ENCODE peak calls at places on chromosomes 13 and 19, in eight cellular contexts. W, N, M, K, S, L, I and J are unnamed samples. For H3K4me1, the result is how much of the 10 kb centered on the place peaks cover.

GRCh38 chr13:97621631-97622030 is 187.7 kb downstream of the RAP2A start:
- DNase-seq in W (no peak), N (no peak), M (no peak), K (no peak), S (no peak), L (no peak), I (no peak), J (no peak)

GRCh38 chr13:110318920-110319319 is 11.8 kb downstream of the COL4A2 start:
- DNase-seq in W (no peak), N (no peak), M (no peak), K (no peak), S (no peak), L (no peak), I (no peak), J (no peak)

GRCh38 chr13:99178636-99179035 is 22.0 kb upstream of the UBAC2 start:
- DNase-seq in W (no peak), N (no peak), M (no peak), K (no peak), S (no peak), L (no peak), I (no peak), J (no peak)

GRCh38 chr19:32674153-32674958 is 624 bp downstream of the ANKRD27 start:
- DNase-seq in W (no peak), N (no peak), M (no peak), K (no peak), S (no peak), L (no peak), I (peak), J (no peak)

GRCh38 chr13:29591310-29591709 is 4.2 kb downstream of the SLC7A1 start:
- DNase-seq in W (no peak), N (no peak), M (no peak), K (no peak), S (no peak), L (no peak), I (no peak), J (no peak)

GRCh38 chr13:76663941-76664340 is 222.3 kb downstream of the KCTD12 start:
- DNase-seq in W (no peak), N (no peak), M (no peak), K (no peak), S (no peak), L (no peak), I (no peak), J (no peak)

GRCh38 chr13:63161219-63161618 is 1745.6 kb upstream of the PCDH20 start:
- DNase-seq in W (no peak), N (no peak), M (no peak), K (no peak), S (no peak), L (no peak), I (no peak), J (no peak)

GRCh38 chr13:95552539-95553270 is at the start of gene CLDN10:
- DNase-seq in W (no peak), N (no peak), M (no peak), K (no peak), S (no peak), L (no peak), I (no peak), J (no peak)

GRCh38 chr13:104106705-104107393 is 1040.6 kb upstream of the SLC10A2 start:
- DNase-seq in W (no peak), N (no peak), M (no peak), K (no peak), S (no peak), L (no peak), I (no peak), J (no peak)

GRCh38 chr19:16384688-16385087 is 60.1 kb downstream of the KLF2 start:
- DNase-seq in W (peak), N (no peak), M (no peak), K (no peak), S (no peak), L (no peak), I (no peak), J (no peak)

GRCh38 chr13:72255908-72256307 is 388.9 kb upstream of the DACH1 start:
- DNase-seq in W (no peak), N (peak), M (no peak), K (no peak), S (no peak), L (no peak), I (peak), J (no peak)

GRCh38 chr19:40237791-40238190 is 11.3 kb upstream of the CCNP start:
- DNase-seq in W (no peak), N (no peak), M (no peak), K (no peak), S (peak), L (no peak), I (no peak), J (no peak)

GRCh38 chr13:25943666-25944065 is 108.2 kb downstream of the SHISA2 start:
- DNase-seq in W (no peak), N (no peak), M (no peak), K (no peak), S (no peak), L (no peak), I (no peak), J (no peak)

GRCh38 chr13:98332222-98332621 is 155.2 kb upstream of the RNF113B start:
- DNase-seq in W (no peak), N (no peak), M (no peak), K (no peak), S (no peak), L (no peak), I (no peak), J (no peak)

GRCh38 chr19:11577451-11578341 is at the start of gene ACP5:
- DNase-seq in W (no peak), N (no peak), M (no peak), K (no peak), S (peak), L (no peak), I (no peak), J (no peak)

GRCh38 chr13:29935309-29935981 is 85.0 kb upstream of the UBL3 start:
- DNase-seq in W (no peak), N (no peak), M (peak), K (no peak), S (peak), L (no peak), I (no peak), J (no peak)

GRCh38 chr13:105920375-105920774 is 615.1 kb downstream of the EFNB2 start:
- DNase-seq in W (no peak), N (no peak), M (no peak), K (no peak), S (no peak), L (no peak), I (peak), J (no peak)

GRCh38 chr19:7618366-7618765 is 11.0 kb downstream of the XAB2 start:
- DNase-seq in W (no peak), N (peak), M (no peak), K (no peak), S (no peak), L (peak), I (no peak), J (no peak)

GRCh38 chr13:31476266-31476665 is 263.1 kb upstream of the RXFP2 start:
- DNase-seq in W (no peak), N (no peak), M (no peak), K (no peak), S (no peak), L (no peak), I (no peak), J (no peak)

GRCh38 chr19:38683393-38684077 is 36.1 kb downstream of the ACTN4 start:
- DNase-seq in W (peak), N (peak), M (no peak), K (peak), S (peak), L (peak), I (no peak), J (no peak)

GRCh38 chr19:2417881-2418406 is 9.4 kb downstream of the TIMM13 start:
- DNase-seq in W (no peak), N (no peak), M (no peak), K (no peak), S (no peak), L (no peak), I (no peak), J (no peak)

GRCh38 chr13:79423801-79424642 is 18.0 kb upstream of the RBM26 start:
- DNase-seq in W (no peak), N (no peak), M (no peak), K (no peak), S (no peak), L (no peak), I (peak), J (no peak)

GRCh38 chr13:39836038-39836437 is 180.6 kb downstream of the COG6 start:
- DNase-seq in W (no peak), N (no peak), M (no peak), K (no peak), S (no peak), L (no peak), I (no peak), J (no peak)

GRCh38 chr19:7773841-7774240 is 10.8 kb downstream of the CLEC4M start:
- DNase-seq in W (no peak), N (no peak), M (no peak), K (no peak), S (no peak), L (no peak), I (no peak), J (no peak)

GRCh38 chr13:44801990-44802389 is 187.3 kb downstream of the NUFIP1 start:
- DNase-seq in W (no peak), N (no peak), M (no peak), K (no peak), S (no peak), L (no peak), I (no peak), J (no peak)

GRCh38 chr13:98853791-98854191 is 101.3 kb upstream of the SLC15A1 start:
- DNase-seq in W (no peak), N (no peak), M (no peak), K (no peak), S (no peak), L (no peak), I (no peak), J (no peak)

GRCh38 chr13:37011788-37012187 is 11.2 kb downstream of the EXOSC8 start:
- DNase-seq in W (no peak), N (no peak), M (no peak), K (no peak), S (no peak), L (no peak), I (no peak), J (no peak)

GRCh38 chr19:16861875-16862274 is 26.9 kb upstream of the F2RL3 start:
- DNase-seq in W (no peak), N (no peak), M (no peak), K (no peak), S (no peak), L (no peak), I (no peak), J (no peak)

GRCh38 chr13:99916366-99917103 is 55.0 kb downstream of the ZIC5 start:
- DNase-seq in W (no peak), N (no peak), M (no peak), K (no peak), S (no peak), L (no peak), I (peak), J (no peak)

GRCh38 chr13:93859666-93860065 is 619.8 kb downstream of the DCT start:
- DNase-seq in W (no peak), N (no peak), M (no peak), K (no peak), S (no peak), L (no peak), I (no peak), J (no peak)

GRCh38 chr19:30406220-30406944 is 34.2 kb downstream of the ZNF536 start:
- DNase-seq in W (no peak), N (peak), M (no peak), K (no peak), S (no peak), L (no peak), I (peak), J (no peak)

GRCh38 chr19:294819-295686 is 3.9 kb upstream of the PLPP2 start:
- DNase-seq in W (no peak), N (peak), M (no peak), K (no peak), S (peak), L (peak), I (peak), J (no peak)

GRCh38 chr13:114123876-114124275 is 8.5 kb downstream of the RASA3 start:
- DNase-seq in W (no peak), N (no peak), M (no peak), K (no peak), S (no peak), L (no peak), I (no peak), J (no peak)
- H3K4me1 ChIP-seq in W (half or more), N (under half), M (half or more), K (under half), S (half or more), L (under half), I (under half), J (half or more)

GRCh38 chr19:44607917-44608316 is 5.4 kb upstream of the IGSF23 start:
- DNase-seq in W (no peak), N (no peak), M (no peak), K (no peak), S (no peak), L (no peak), I (no peak), J (no peak)
- H3K4me1 ChIP-seq in W (under half), N (under half), M (under half), K (under half), S (under half), L (under half), I (under half), J (under half)

DNA sequence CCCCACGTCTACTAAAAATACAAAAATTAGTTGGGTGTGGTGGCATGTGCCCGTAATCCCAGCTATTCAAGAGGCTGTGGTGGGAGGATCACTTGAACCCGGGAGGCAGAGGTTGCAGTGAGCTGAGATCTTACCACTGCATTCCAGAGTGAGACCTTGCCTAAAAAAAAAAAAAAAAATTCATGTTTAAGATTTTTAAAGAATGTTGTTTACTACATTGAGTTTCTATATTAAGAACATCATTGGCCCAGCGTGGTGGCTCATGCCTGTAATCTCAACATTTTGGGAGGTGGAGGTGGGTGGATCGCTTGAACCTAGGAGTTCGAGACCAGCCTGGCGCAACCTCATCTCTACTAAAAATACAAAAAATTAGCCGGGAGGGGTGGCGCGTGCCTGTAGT is 31.9 kb upstream of the FLT1 start:
- DNase-seq in W (no peak), N (no peak), M (no peak), K (no peak), S (no peak), L (no peak), I (no peak), J (no peak)
- H3K4me1 ChIP-seq in W (under half), N (under half), M (under half), K (under half), S (under half), L (under half), I (under half), J (under half)

GRCh38 chr19:45934551-45935230 is 20.1 kb upstream of the NANOS2 start:
- DNase-seq in W (no peak), N (no peak), M (no peak), K (no peak), S (no peak), L (no peak), I (no peak), J (no peak)

GRCh38 chr19:45933759-45934158 is 19.2 kb upstream of the NANOS2 start:
- DNase-seq in W (no peak), N (no peak), M (no peak), K (no peak), S (no peak), L (no peak), I (no peak), J (no peak)

GRCh38 chr19:45929247-45929646 is 14.7 kb upstream of the NANOS2 start:
- DNase-seq in W (no peak), N (no peak), M (no peak), K (no peak), S (no peak), L (no peak), I (no peak), J (no peak)

GRCh38 chr19:45927565-45928261 is 13.1 kb upstream of the NANOS2 start:
- DNase-seq in W (peak), N (peak), M (peak), K (peak), S (peak), L (peak), I (peak), J (peak)

GRCh38 chr19:45931055-45931454 is 16.5 kb upstream of the NANOS2 start:
- DNase-seq in W (no peak), N (no peak), M (no peak), K (no peak), S (no peak), L (no peak), I (no peak), J (no peak)
- H3K4me1 ChIP-seq in W (under half), N (under half), M (under half), K (under half), S (under half), L (under half), I (under half), J (under half)

GRCh38 chr13:111575276-111575675 is 254.8 kb downstream of the TEX29 start:
- DNase-seq in W (no peak), N (no peak), M (no peak), K (no peak), S (no peak), L (no peak), I (no peak), J (no peak)
- H3K4me1 ChIP-seq in W (under half), N (under half), M (under half), K (under half), S (under half), L (under half), I (under half), J (under half)

GRCh38 chr19:18483119-18483518 is 38.8 kb downstream of the ELL start:
- DNase-seq in W (no peak), N (no peak), M (no peak), K (no peak), S (no peak), L (no peak), I (no peak), J (no peak)
- H3K4me1 ChIP-seq in W (half or more), N (under half), M (under half), K (half or more), S (half or more), L (under half), I (under half), J (half or more)

GRCh38 chr19:15317392-15318011 is 14.8 kb downstream of the BRD4 start:
- DNase-seq in W (no peak), N (no peak), M (no peak), K (no peak), S (no peak), L (no peak), I (peak), J (no peak)

GRCh38 chr19:15316498-15316897 is 15.8 kb downstream of the BRD4 start:
- DNase-seq in W (no peak), N (no peak), M (no peak), K (no peak), S (no peak), L (no peak), I (no peak), J (no peak)

GRCh38 chr19:15320118-15320517 is 12.2 kb downstream of the BRD4 start:
- DNase-seq in W (no peak), N (no peak), M (no peak), K (no peak), S (no peak), L (no peak), I (no peak), J (no peak)

GRCh38 chr19:15315101-15315500 is 17.2 kb downstream of the BRD4 start:
- DNase-seq in W (no peak), N (no peak), M (no peak), K (no peak), S (no peak), L (no peak), I (no peak), J (no peak)

GRCh38 chr19:15318241-15318691 is 14.1 kb downstream of the BRD4 start:
- DNase-seq in W (no peak), N (no peak), M (no peak), K (no peak), S (no peak), L (no peak), I (no peak), J (no peak)
- H3K4me1 ChIP-seq in W (half or more), N (half or more), M (half or more), K (under half), S (half or more), L (under half), I (under half), J (half or more)

GRCh38 chr19:49499030-49499670 is 2.9 kb downstream of the RPS11 start:
- DNase-seq in W (no peak), N (peak), M (no peak), K (no peak), S (no peak), L (no peak), I (no peak), J (no peak)
- H3K4me1 ChIP-seq in W (under half), N (under half), M (under half), K (under half), S (under half), L (under half), I (under half), J (under half)